ENCODE peak calls at places on chromosome 17, in five cellular contexts. One of them, this sample, is unnamed.
A peak's percentile ranks its signal among the peaks of the same experiment; 100 is the strongest.

GRCh38 chr17:76014100-76014924 is 12.8 kb downstream of the EVPL start:
- DNase-seq in mesenchymal stem cell: peak; percentile 68
- DNase-seq in neuronal stem cell: peak; percentile 76
- DNase-seq in H1: peak; percentile 89
- DNase-seq in trophoblast cell: peak; percentile 99
- DNase-seq in this sample: peak; percentile 97

GRCh38 chr17:56678249-56679144 is 85.0 kb downstream of the NOG start:
- DNase-seq in trophoblast cell: no peak
- DNase-seq in H1: peak; percentile 56
- DNase-seq in neuronal stem cell: peak; percentile 27
- DNase-seq in mesenchymal stem cell: peak; percentile 22
- DNase-seq in this sample: peak; percentile 55

GRCh38 chr17:27324940-27325339 is 31.0 kb downstream of the WSB1 start:
- DNase-seq in neuronal stem cell: no peak
- DNase-seq in H1: peak; percentile 37
- DNase-seq in trophoblast cell: no peak
- DNase-seq in mesenchymal stem cell: no peak
- DNase-seq in this sample: peak; percentile 28

GRCh38 chr17:57757735-57758134 is 12.6 kb upstream of the CCDC182 start:
- DNase-seq in trophoblast cell: no peak
- DNase-seq in H1: no peak
- DNase-seq in neuronal stem cell: no peak
- DNase-seq in mesenchymal stem cell: no peak
- DNase-seq in this sample: no peak

GRCh38 chr17:39763046-39763800 is 25.5 kb downstream of the GRB7 start:
- DNase-seq in H1: no peak
- DNase-seq in mesenchymal stem cell: no peak
- DNase-seq in neuronal stem cell: no peak
- DNase-seq in trophoblast cell: no peak
- DNase-seq in this sample: no peak

GRCh38 chr17:17379197-17379991 is 76.2 kb downstream of the NT5M start:
- DNase-seq in trophoblast cell: peak; percentile 25
- DNase-seq in H1: no peak
- DNase-seq in mesenchymal stem cell: peak; percentile 67
- DNase-seq in neuronal stem cell: no peak
- DNase-seq in this sample: no peak

GRCh38 chr17:45262516-45263476 is 902 bp upstream of the SPATA32 start:
- DNase-seq in H1: peak; percentile 57
- DNase-seq in neuronal stem cell: no peak
- DNase-seq in trophoblast cell: peak; percentile 39
- DNase-seq in mesenchymal stem cell: peak; percentile 26
- DNase-seq in this sample: peak; percentile 36

GRCh38 chr17:78202666-78203065 is 11.4 kb upstream of the BIRC5 start:
- DNase-seq in mesenchymal stem cell: no peak
- DNase-seq in trophoblast cell: no peak
- DNase-seq in H1: no peak
- DNase-seq in neuronal stem cell: no peak
- DNase-seq in this sample: no peak

GRCh38 chr17:55632236-55632635 is 90.4 kb downstream of the TMEM100 start:
- DNase-seq in trophoblast cell: no peak
- DNase-seq in H1: no peak
- DNase-seq in mesenchymal stem cell: no peak
- DNase-seq in neuronal stem cell: no peak
- DNase-seq in this sample: no peak

GRCh38 chr17:30514895-30515596 is 37.8 kb downstream of the GOSR1 start:
- DNase-seq in trophoblast cell: no peak
- DNase-seq in neuronal stem cell: no peak
- DNase-seq in H1: no peak
- DNase-seq in mesenchymal stem cell: no peak
- DNase-seq in this sample: no peak
- H2BK12ac ChIP-seq in trophoblast cell: no peak overlapping the region
- H2BK12ac ChIP-seq in neuronal stem cell: no peak overlapping the region
- H2BK12ac ChIP-seq in H1: no peak overlapping the region
- H2BK12ac ChIP-seq in mesenchymal stem cell: no peak overlapping the region
- H2BK12ac ChIP-seq in this sample: no peak overlapping the region

GRCh38 chr17:32854177-32854576 is 22.7 kb downstream of the MYO1D start:
- DNase-seq in trophoblast cell: peak; percentile 43
- DNase-seq in mesenchymal stem cell: no peak
- DNase-seq in neuronal stem cell: no peak
- DNase-seq in H1: no peak
- DNase-seq in this sample: no peak
- H3K4me2 ChIP-seq in trophoblast cell: no peak overlapping the region
- H3K4me2 ChIP-seq in mesenchymal stem cell: no peak overlapping the region
- H3K4me2 ChIP-seq in neuronal stem cell: no peak overlapping the region
- H3K4me2 ChIP-seq in H1: no peak overlapping the region
- H3K4me2 ChIP-seq in this sample: no peak overlapping the region

GRCh38 chr17:28718990-28719433 is 773 bp upstream of the RPL23A start:
- DNase-seq in mesenchymal stem cell: no peak
- DNase-seq in trophoblast cell: no peak
- DNase-seq in neuronal stem cell: no peak
- DNase-seq in H1: no peak
- DNase-seq in this sample: no peak
- H3K14ac ChIP-seq in mesenchymal stem cell: no peak overlapping the region
- H3K14ac ChIP-seq in trophoblast cell: peak overlapping the region; percentile 77
- H3K14ac ChIP-seq in neuronal stem cell: no peak overlapping the region
- H3K14ac ChIP-seq in H1: no peak overlapping the region
- H3K14ac ChIP-seq in this sample: peak overlapping the region; percentile 55

GRCh38 chr17:14469971-14470370 is 169.1 kb downstream of the HS3ST3B1 start:
- DNase-seq in trophoblast cell: no peak
- DNase-seq in neuronal stem cell: no peak
- DNase-seq in H1: no peak
- DNase-seq in mesenchymal stem cell: no peak
- DNase-seq in this sample: no peak
- H2BK12ac ChIP-seq in trophoblast cell: no peak overlapping the region
- H2BK12ac ChIP-seq in neuronal stem cell: no peak overlapping the region
- H2BK12ac ChIP-seq in H1: no peak overlapping the region
- H2BK12ac ChIP-seq in mesenchymal stem cell: peak overlapping the region; percentile 80
- H2BK12ac ChIP-seq in this sample: no peak overlapping the region

DNA sequence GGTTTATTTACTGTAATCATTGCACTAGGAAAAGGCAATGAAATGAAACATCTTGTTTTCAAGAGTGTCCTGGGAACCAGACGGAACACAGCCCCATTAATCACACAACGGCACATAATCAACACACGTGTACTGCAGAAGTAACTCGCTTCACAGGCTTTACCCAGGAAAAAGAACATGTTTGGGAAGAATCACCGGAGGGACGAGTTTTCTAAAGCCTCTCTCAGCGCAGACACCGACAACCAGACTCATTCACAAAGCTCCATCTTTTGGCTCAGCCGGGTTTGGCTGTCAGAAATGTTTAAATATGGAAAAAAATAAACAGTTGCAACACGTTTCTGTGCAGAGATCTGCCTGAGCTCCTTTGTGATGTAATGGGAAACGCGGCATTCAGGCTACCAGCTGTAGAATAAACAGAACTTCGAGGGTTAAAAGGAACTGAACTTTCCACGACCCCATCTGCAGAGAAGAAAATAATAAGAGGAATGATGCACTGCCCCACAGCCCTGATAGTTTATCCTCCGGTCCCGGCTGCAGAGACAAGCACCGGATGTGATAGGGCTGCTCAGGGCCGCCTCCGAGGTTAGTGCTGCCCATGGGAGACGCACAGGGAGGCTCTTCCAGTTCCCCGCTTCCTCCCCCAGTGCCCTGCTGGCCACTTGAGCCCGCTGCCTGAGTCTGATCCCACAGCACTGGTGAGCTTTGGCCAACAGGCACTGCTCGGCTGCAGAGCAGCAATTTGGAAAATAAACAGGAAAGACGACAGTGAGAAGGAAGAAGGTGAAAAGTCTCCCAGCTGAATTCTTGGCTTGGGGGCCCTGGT is 119.8 kb downstream of the HIC1 start:
- DNase-seq in trophoblast cell: no peak
- DNase-seq in H1: no peak
- DNase-seq in neuronal stem cell: no peak
- DNase-seq in mesenchymal stem cell: peak; percentile 99
- DNase-seq in this sample: no peak
- H3K4me2 ChIP-seq in trophoblast cell: no peak overlapping the region
- H3K4me2 ChIP-seq in H1: no peak overlapping the region
- H3K4me2 ChIP-seq in neuronal stem cell: no peak overlapping the region
- H3K4me2 ChIP-seq in mesenchymal stem cell: peak overlapping the region; percentile 28
- H3K4me2 ChIP-seq in this sample: no peak overlapping the region